ENCODE peak calls at places on chromosome 11, in four cellular contexts. L, Q, J and A are unnamed samples.
A peak's percentile ranks its signal among the peaks of the same experiment; 100 is the strongest.

GRCh38 chr11:20565236-20565635 is 34.2 kb upstream of the SLC6A5 start:
- DNase-seq in L (no peak), Q (no peak), J (no peak), A (no peak)

GRCh38 chr11:64760759-64761417 is 1.1 kb upstream of the PYGM start:
- DNase-seq in L (peak; percentile 35), Q (no peak), J (no peak), A (peak; percentile 18)

GRCh38 chr11:131867457-131868257 is 497.2 kb downstream of the NTM start:
- DNase-seq in L (peak; percentile 79), Q (peak; percentile 94), J (peak; percentile 88), A (peak; percentile 67)

GRCh38 chr11:121426476-121427454 is 25.3 kb upstream of the SORL1 start:
- DNase-seq in L (peak; percentile 80), Q (no peak), J (no peak), A (peak; percentile 69)

GRCh38 chr11:60991457-60991856 is 20.0 kb downstream of the CD6 start:
- DNase-seq in L (no peak), Q (no peak), J (no peak), A (no peak)

GRCh38 chr11:84558085-84558905 is 1068.8 kb downstream of the DLG2 start:
- DNase-seq in L (no peak), Q (peak; percentile 71), J (peak; percentile 52), A (peak; percentile 28)

GRCh38 chr11:1708716-1709115 is 11.7 kb downstream of the KRTAP5-6 start:
- DNase-seq in L (no peak), Q (no peak), J (no peak), A (no peak)

GRCh38 chr11:97514446-97514845 is 1124.6 kb downstream of the JRKL start:
- DNase-seq in L (no peak), Q (no peak), J (no peak), A (no peak)

GRCh38 chr11:129190087-129190486 is 2.0 kb downstream of the ARHGAP32 start:
- DNase-seq in L (no peak), Q (peak; percentile 30), J (peak; percentile 34), A (no peak)

GRCh38 chr11:33704240-33705002 is 3.8 kb upstream of the C11orf91 start:
- DNase-seq in L (peak; percentile 30), Q (peak; percentile 29), J (no peak), A (no peak)

GRCh38 chr11:86802146-86802545 is 1.8 kb downstream of the PRSS23 start:
- DNase-seq in L (no peak), Q (peak; percentile 28), J (no peak), A (no peak)

GRCh38 chr11:86951706-86952105 is 3.5 kb downstream of the FZD4 start:
- DNase-seq in L (no peak), Q (no peak), J (no peak), A (no peak)

GRCh38 chr11:65148657-65149056 is 14.3 kb upstream of the SYVN1 start:
- DNase-seq in L (no peak), Q (no peak), J (no peak), A (no peak)

GRCh38 chr11:111730871-111731591 is 35.2 kb downstream of the PPP2R1B start:
- DNase-seq in L (peak; percentile 69), Q (peak; percentile 76), J (peak; percentile 37), A (no peak)

GRCh38 chr11:14179126-14179820 is 179.7 kb downstream of the RRAS2 start:
- DNase-seq in L (no peak), Q (peak; percentile 26), J (peak; percentile 97), A (no peak)

GRCh38 chr11:65426839-65427690 is 4.5 kb downstream of the NEAT1 start:
- DNase-seq in L (peak; percentile 83), Q (peak; percentile 83), J (peak; percentile 71), A (no peak)

GRCh38 chr11:60563553-60564235 is 48.5 kb downstream of the MS4A13 start:
- DNase-seq in L (no peak), Q (peak; percentile 12), J (no peak), A (peak; percentile 14)

GRCh38 chr11:108632041-108632440 is 32.8 kb upstream of the DDX10 start:
- DNase-seq in L (no peak), Q (no peak), J (no peak), A (no peak)

GRCh38 chr11:93738647-93739081 is 2.6 kb downstream of the TAF1D start:
- DNase-seq in L (no peak), Q (peak; percentile 32), J (no peak), A (no peak)

GRCh38 chr11:79212711-79213110 is 228.1 kb downstream of the TENM4 start:
- DNase-seq in L (no peak), Q (no peak), J (no peak), A (no peak)

GRCh38 chr11:115255006-115255762 is 249.0 kb downstream of the CADM1 start:
- DNase-seq in L (no peak), Q (no peak), J (no peak), A (no peak)

GRCh38 chr11:108870373-108871020 is 205.6 kb downstream of the DDX10 start:
- DNase-seq in L (no peak), Q (peak; percentile 85), J (peak; percentile 60), A (no peak)

GRCh38 chr11:129778877-129779276 is 36.8 kb upstream of the TMEM45B start:
- DNase-seq in L (no peak), Q (no peak), J (no peak), A (no peak)

GRCh38 chr11:67640758-67641113 is 1.2 kb upstream of the TBX10 start:
- DNase-seq in L (no peak), Q (no peak), J (no peak), A (no peak)

GRCh38 chr11:57515332-57516060 is at the start of gene SLC43A1:
- DNase-seq in L (peak; percentile 80), Q (peak; percentile 60), J (peak; percentile 72), A (peak; percentile 73)

GRCh38 chr11:59197990-59198389 is 14.7 kb downstream of the MPEG1 start:
- DNase-seq in L (peak; percentile 80), Q (peak; percentile 80), J (peak; percentile 71), A (no peak)

GRCh38 chr11:130588471-130588870 is 140.0 kb downstream of the ADAMTS15 start:
- DNase-seq in L (no peak), Q (no peak), J (no peak), A (no peak)

GRCh38 chr11:122198291-122198983 is 82.4 kb upstream of the BLID start:
- DNase-seq in L (no peak), Q (no peak), J (peak; percentile 48), A (no peak)

GRCh38 chr11:74366576-74366975 is 31.7 kb downstream of the PGM2L1 start:
- DNase-seq in L (no peak), Q (peak; percentile 83), J (peak; percentile 6), A (no peak)

GRCh38 chr11:101010899-101011298 is 118.7 kb downstream of the PGR start:
- DNase-seq in L (no peak), Q (no peak), J (no peak), A (no peak)

GRCh38 chr11:85742873-85743275 is 56.9 kb upstream of the CCDC89 start:
- DNase-seq in L (no peak), Q (no peak), J (no peak), A (no peak)

GRCh38 chr11:1870721-1871466 is 18.0 kb downstream of the LSP1 start:
- DNase-seq in L (peak; percentile 73), Q (no peak), J (peak; percentile 47), A (no peak)

GRCh38 chr11:1126935-1127663 is 30.7 kb upstream of the MUC5AC start:
- DNase-seq in L (peak; percentile 49), Q (no peak), J (no peak), A (no peak)

GRCh38 chr11:37942081-37942480 is 1344.0 kb upstream of the RAG2 start:
- DNase-seq in L (no peak), Q (peak; percentile 4), J (peak; percentile 30), A (no peak)

GRCh38 chr11:117912497-117912896 is 16.7 kb downstream of the TMPRSS13 start:
- DNase-seq in L (no peak), Q (no peak), J (no peak), A (no peak)

GRCh38 chr11:117910525-117910924 is 18.7 kb downstream of the TMPRSS13 start:
- DNase-seq in L (no peak), Q (no peak), J (no peak), A (no peak)

GRCh38 chr11:117909611-117910382 is 19.4 kb downstream of the TMPRSS13 start:
- DNase-seq in L (no peak), Q (no peak), J (no peak), A (no peak)

GRCh38 chr11:117910941-117911630 is 18.1 kb downstream of the TMPRSS13 start:
- DNase-seq in L (no peak), Q (no peak), J (no peak), A (no peak)

GRCh38 chr11:117911694-117912093 is 17.5 kb downstream of the TMPRSS13 start:
- DNase-seq in L (no peak), Q (no peak), J (no peak), A (no peak)
- TF ChIP-seq CTCF in L (no peak), Q (no peak), J (no peak), A (no peak)

GRCh38 chr11:70503878-70504240 is 105.5 kb downstream of the CTTN start:
- DNase-seq in L (no peak), Q (no peak), J (no peak), A (no peak)
- TF ChIP-seq CTCF in L (no peak), Q (no peak), J (no peak), A (peak; percentile 19)

DNA sequence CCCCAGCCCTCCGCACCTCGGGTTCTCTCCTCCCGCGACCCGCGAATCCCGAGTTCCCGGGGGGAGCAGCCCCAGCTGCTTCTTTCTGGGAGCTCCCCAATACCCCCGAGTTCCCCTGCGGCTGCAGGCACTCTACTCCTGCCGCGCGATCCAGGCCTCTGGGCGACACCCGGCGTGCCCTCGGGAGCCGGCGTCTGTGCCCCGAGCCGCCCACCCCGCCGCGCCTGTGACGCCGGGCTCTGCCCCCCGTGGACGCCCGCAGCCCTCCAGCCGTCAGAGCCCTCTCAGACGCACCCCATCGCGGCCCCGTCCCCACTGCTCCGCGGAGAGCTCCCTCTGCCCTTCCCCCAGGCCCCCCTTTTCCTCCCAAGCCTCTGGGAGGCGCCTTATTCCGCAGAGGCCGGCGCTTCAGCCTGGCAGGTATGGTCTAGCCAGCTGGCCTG is 422 bp downstream of the GLB1L2 start:
- DNase-seq in L (peak; percentile 74), Q (no peak), J (no peak), A (no peak)
- TF ChIP-seq CTCF in L (no peak), Q (no peak), J (no peak), A (no peak)

GRCh38 chr11:82038151-82038550 is 695.5 kb downstream of the FAM181B start:
- DNase-seq in L (no peak), Q (no peak), J (no peak), A (no peak)
- TF ChIP-seq CTCF in L (no peak), Q (no peak), J (no peak), A (no peak)

GRCh38 chr11:17547932-17548331 is 873 bp downstream of the OTOG start:
- DNase-seq in L (no peak), Q (no peak), J (no peak), A (no peak)
- TF ChIP-seq CTCF in L (no peak), Q (peak; percentile 6), J (no peak), A (no peak)

DNA sequence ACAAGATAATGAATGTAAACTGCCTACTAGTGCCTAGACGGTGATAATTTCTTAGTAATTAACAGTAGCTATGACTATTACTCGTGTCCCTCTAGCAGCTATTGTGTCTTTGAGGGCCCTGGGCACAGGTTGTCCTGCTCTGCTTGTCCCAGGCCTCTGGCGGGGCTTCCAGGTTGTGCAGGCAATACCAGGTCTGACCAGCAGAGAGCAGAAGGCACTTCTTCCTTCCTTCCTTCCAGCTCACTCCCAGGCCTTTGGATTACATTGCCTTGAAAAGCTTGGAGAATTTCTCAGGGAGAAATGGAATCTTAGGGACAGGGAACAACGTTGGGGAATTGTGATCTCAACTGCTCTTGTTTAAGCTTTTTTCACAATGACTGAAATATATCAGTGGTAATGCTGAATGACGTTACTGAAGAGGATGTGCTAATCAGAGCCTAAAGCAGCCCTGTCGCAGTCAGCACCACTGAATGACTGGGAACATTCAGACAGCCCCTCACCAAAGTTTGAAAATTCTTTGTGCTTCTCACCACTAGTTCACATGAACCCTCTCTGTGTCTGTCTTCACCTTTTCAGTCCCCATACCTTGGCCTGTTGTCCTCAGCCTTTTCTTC is 8.4 kb upstream of the CCKBR start:
- DNase-seq in L (peak; percentile 79), Q (peak; percentile 74), J (peak; percentile 71), A (peak; percentile 77)
- TF ChIP-seq CTCF in L (peak; percentile 89), Q (peak; percentile 98), J (peak; percentile 88), A (peak; percentile 43)